ENCODE peak calls at places on chromosomes 6 and 20, in nine cellular contexts. H, B, F, P, J, U, N, S and Y are unnamed samples.

GRCh38 chr6:38554700-38555413 is 84.9 kb downstream of the BTBD9 start:
- DNase-seq in F (no peak), B (no peak), H (no peak), P (no peak), S (no peak), J (no peak), N (no peak), U (no peak), Y (no peak)

GRCh38 chr6:121436966-121437756 is 1.7 kb downstream of the GJA1 start:
- DNase-seq in P (no peak), S (no peak), J (no peak), B (peak), N (peak), F (peak), U (no peak), H (peak), Y (peak)

GRCh38 chr6:83707829-83708545 is 914 bp downstream of the SNAP91 start:
- DNase-seq in N (no peak), S (peak), B (no peak), U (no peak), J (no peak), F (peak), P (no peak), H (no peak), Y (no peak)

GRCh38 chr20:20680991-20681508 is 31.4 kb downstream of the RALGAPA2 start:
- DNase-seq in B (no peak), N (peak), P (no peak), J (no peak), H (no peak), S (no peak), U (no peak), F (no peak), Y (no peak)

GRCh38 chr6:71394001-71394432 is 105.4 kb downstream of the OGFRL1 start:
- DNase-seq in F (no peak), S (no peak), B (no peak), N (no peak), P (no peak), U (no peak), H (no peak), J (no peak), Y (no peak)

GRCh38 chr6:20542927-20543602 is 8.8 kb downstream of the CDKAL1 start:
- DNase-seq in H (no peak), B (no peak), F (no peak), S (no peak), P (no peak), U (no peak), J (peak), N (no peak), Y (no peak)

GRCh38 chr6:141335476-141335875 is 797.2 kb upstream of the GJE1 start:
- DNase-seq in S (no peak), H (no peak), P (no peak), B (no peak), J (no peak), N (no peak), U (no peak), F (no peak), Y (no peak)

GRCh38 chr6:111301914-111302313 is 181.1 kb downstream of the REV3L start:
- DNase-seq in J (no peak), N (no peak), U (no peak), B (no peak), S (no peak), H (no peak), F (no peak), P (no peak), Y (no peak)

GRCh38 chr6:132333639-132334516 is 67.4 kb downstream of the MOXD1 start:
- DNase-seq in N (no peak), J (no peak), S (no peak), P (peak), F (no peak), B (peak), H (peak), U (no peak), Y (peak)

GRCh38 chr6:40262363-40262762 is 324.8 kb downstream of the LRFN2 start:
- DNase-seq in J (no peak), P (no peak), S (no peak), N (no peak), U (no peak), H (no peak), F (no peak), B (no peak), Y (no peak)

GRCh38 chr6:119119989-119120388 is 41.5 kb upstream of the FAM184A start:
- DNase-seq in J (no peak), N (no peak), P (no peak), S (no peak), B (no peak), F (no peak), H (no peak), U (no peak), Y (no peak)

GRCh38 chr6:89984926-89985743 is 90.9 kb downstream of the GJA10 start:
- DNase-seq in B (no peak), H (no peak), J (no peak), S (no peak), N (peak), F (no peak), P (no peak), U (no peak), Y (no peak)

GRCh38 chr6:7254980-7255825 is 57.8 kb downstream of the SSR1 start:
- DNase-seq in J (no peak), N (peak), B (no peak), P (no peak), U (no peak), S (no peak), H (no peak), F (no peak), Y (no peak)

GRCh38 chr6:14129572-14129971 is 12.0 kb downstream of the CD83 start:
- DNase-seq in N (peak), B (peak), J (no peak), U (no peak), H (peak), F (peak), P (peak), S (no peak), Y (peak)

GRCh38 chr20:35297153-35297552 is 4.9 kb upstream of the FAM83C start:
- DNase-seq in F (no peak), N (no peak), B (no peak), S (no peak), H (no peak), U (no peak), J (no peak), P (no peak), Y (no peak)

GRCh38 chr6:90008908-90009501 is 114.7 kb downstream of the GJA10 start:
- DNase-seq in U (no peak), B (no peak), N (no peak), F (no peak), S (no peak), P (no peak), H (no peak), J (no peak), Y (no peak)

GRCh38 chr20:17849901-17850673 is 118.5 kb downstream of the SNX5 start:
- DNase-seq in H (peak), S (no peak), U (no peak), P (peak), F (no peak), B (peak), J (no peak), N (peak), Y (peak)
- TF ChIP-seq EP300 in H (no peak), S (no peak), U (no peak), P (no peak), F (no peak), B (no peak), J (no peak), N (no peak), Y (no peak)

GRCh38 chr6:26043389-26044139 is 43.7 kb upstream of the HFE start:
- DNase-seq in F (peak), S (no peak), J (peak), B (peak), H (peak), P (peak), U (peak), N (peak), Y (peak)

GRCh38 chr6:26048590-26048989 is 38.6 kb upstream of the HFE start:
- DNase-seq in U (no peak), N (no peak), J (no peak), F (no peak), P (no peak), S (no peak), H (no peak), B (no peak), Y (no peak)

GRCh38 chr6:26045939-26046368 is 41.3 kb upstream of the HFE start:
- DNase-seq in F (no peak), B (no peak), S (no peak), H (no peak), P (no peak), N (no peak), U (no peak), J (no peak), Y (no peak)

GRCh38 chr6:26044140-26045045 is 42.8 kb upstream of the HFE start:
- DNase-seq in F (peak), H (no peak), B (no peak), P (no peak), S (no peak), U (no peak), N (peak), J (no peak), Y (peak)

GRCh38 chr6:26045046-26045938 is 41.9 kb upstream of the HFE start:
- DNase-seq in H (peak), N (peak), F (peak), U (no peak), B (peak), J (peak), P (peak), S (no peak), Y (peak)
- TF ChIP-seq POLR2A in H (peak), N (peak), F (peak), U (peak), B (peak), J (peak), P (no peak), S (no peak), Y (peak)

DNA sequence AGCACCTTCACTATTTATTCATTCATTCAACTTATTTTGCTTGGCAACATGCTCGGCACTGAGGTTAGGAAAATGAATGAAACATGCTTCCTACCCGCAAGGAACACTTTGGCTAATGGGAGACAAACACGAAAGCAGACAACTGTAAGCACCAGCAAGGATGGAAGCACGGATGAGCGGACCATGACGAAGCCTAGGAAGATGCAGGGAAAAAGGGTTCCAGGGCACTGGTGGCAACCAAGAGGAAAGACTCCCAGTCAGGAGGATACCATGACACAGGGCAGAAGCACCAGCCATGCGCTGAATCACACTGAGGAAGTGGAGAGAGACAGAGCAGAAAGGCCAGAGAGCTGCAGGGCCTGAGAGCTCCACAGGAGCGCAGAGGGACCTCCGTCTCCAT is 9.8 kb downstream of the PDE10A start:
- DNase-seq in P (no peak), N (no peak), B (no peak), F (no peak), S (no peak), H (no peak), U (no peak), J (no peak), Y (no peak)
- TF ChIP-seq EP300 in P (no peak), N (no peak), B (no peak), F (no peak), S (no peak), H (no peak), U (no peak), J (no peak), Y (no peak)

GRCh38 chr20:63274381-63275228 is 2.0 kb downstream of the ARFGAP1 start:
- DNase-seq in F (no peak), P (no peak), J (no peak), B (no peak), N (no peak), S (no peak), H (no peak), U (no peak), Y (no peak)

GRCh38 chr20:63273635-63274380 is 1.2 kb downstream of the ARFGAP1 start:
- DNase-seq in P (no peak), N (no peak), H (peak), U (no peak), B (no peak), J (no peak), S (no peak), F (no peak), Y (no peak)

GRCh38 chr20:63273180-63273579 is 567 bp downstream of the ARFGAP1 start:
- DNase-seq in J (no peak), P (no peak), H (no peak), B (no peak), N (no peak), U (no peak), S (no peak), F (no peak), Y (no peak)

GRCh38 chr20:63270606-63271325 is 1.8 kb upstream of the ARFGAP1 start:
- DNase-seq in P (no peak), B (no peak), S (no peak), U (no peak), N (no peak), F (no peak), H (no peak), J (no peak), Y (no peak)

GRCh38 chr20:63272105-63273078 is at the start of gene ARFGAP1:
- DNase-seq in F (peak), U (peak), J (peak), B (peak), P (peak), H (peak), S (peak), N (peak), Y (peak)
- TF ChIP-seq POLR2A in F (peak), U (peak), J (peak), B (peak), P (no peak), H (peak), S (no peak), N (peak), Y (peak)

DNA sequence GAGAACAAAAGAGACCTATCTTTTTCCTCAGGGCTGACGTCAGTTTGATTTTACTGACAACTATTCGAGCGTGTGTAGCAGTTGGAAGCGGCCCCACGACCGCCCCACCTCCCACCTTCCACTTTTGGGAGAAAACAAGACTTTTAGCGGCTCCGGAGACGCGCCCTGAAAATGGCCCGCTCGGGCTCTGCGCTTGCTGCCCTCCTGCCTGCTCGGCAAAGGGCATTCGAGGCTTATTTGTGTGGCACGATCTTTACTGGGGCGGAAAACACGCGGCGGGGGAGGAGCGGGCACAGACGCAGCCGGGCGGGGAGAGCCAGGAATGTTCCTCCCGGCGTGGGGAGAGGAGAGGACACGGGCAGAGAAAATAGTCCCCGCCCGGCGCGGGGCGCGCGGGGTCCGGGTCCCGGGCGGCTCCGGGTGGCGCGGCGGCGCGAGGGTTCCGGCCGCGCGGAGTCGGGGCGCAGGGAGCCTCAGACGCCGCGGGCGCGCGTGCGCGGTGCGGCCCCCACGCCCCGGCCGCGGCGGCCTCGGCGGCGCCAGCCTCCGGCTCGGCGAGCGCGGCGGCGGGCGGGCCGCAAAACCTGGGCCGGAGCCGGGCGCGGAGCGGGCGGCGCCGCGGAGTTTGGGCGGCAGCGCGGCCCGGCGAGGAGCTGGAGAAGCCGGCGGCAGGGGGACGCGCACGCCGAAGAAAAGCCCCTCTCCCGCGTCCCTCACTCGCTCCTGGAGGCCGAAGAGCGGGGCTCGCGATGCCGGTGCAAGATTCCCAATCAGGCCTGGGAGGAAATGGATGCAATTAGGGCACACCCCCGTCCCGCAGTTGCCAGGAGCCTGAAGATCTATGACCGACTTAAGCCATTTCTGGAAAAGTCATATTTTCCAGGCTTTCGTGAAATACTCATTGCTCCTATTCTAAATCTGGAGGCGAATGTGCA is 90.0 kb upstream of the ARID1B start:
- DNase-seq in J (no peak), N (peak), B (peak), H (peak), S (peak), F (peak), P (peak), U (peak), Y (peak)
- TF ChIP-seq EP300 in J (peak), N (no peak), B (peak), H (no peak), S (no peak), F (no peak), P (no peak), U (no peak), Y (no peak)

DNA sequence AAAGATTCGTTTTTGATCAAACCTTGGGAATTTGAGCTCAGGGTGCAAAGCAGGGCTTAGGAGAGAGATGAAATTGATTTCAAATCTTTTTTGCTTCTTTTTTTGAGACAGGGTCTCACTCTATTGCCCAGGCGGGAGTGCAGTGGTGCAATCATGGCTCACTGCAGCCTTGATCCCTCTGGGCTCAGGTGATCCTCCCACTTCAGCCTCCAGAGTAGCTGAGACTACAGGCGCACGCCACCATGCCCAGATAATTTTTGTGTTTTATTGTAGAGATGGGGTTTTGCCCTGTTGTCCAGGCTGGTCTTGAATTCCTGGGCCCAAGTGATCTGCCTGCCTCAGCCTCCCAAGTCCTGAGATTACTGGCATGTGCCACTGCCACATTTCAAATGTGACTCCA is 58.7 kb downstream of the DOK5 start:
- DNase-seq in S (no peak), P (no peak), N (no peak), B (no peak), F (no peak), H (no peak), U (no peak), J (no peak), Y (no peak)
- TF ChIP-seq POLR2A in S (no peak), P (no peak), N (no peak), B (no peak), F (no peak), H (no peak), U (no peak), J (no peak), Y (no peak)

GRCh38 chr6:168686831-168687730 is 246.1 kb downstream of the SMOC2 start:
- DNase-seq in H (no peak), U (no peak), F (no peak), J (no peak), S (peak), B (no peak), P (no peak), N (no peak), Y (no peak)
- TF ChIP-seq EP300 in H (no peak), U (no peak), F (no peak), J (no peak), S (no peak), B (no peak), P (no peak), N (no peak), Y (no peak)

DNA sequence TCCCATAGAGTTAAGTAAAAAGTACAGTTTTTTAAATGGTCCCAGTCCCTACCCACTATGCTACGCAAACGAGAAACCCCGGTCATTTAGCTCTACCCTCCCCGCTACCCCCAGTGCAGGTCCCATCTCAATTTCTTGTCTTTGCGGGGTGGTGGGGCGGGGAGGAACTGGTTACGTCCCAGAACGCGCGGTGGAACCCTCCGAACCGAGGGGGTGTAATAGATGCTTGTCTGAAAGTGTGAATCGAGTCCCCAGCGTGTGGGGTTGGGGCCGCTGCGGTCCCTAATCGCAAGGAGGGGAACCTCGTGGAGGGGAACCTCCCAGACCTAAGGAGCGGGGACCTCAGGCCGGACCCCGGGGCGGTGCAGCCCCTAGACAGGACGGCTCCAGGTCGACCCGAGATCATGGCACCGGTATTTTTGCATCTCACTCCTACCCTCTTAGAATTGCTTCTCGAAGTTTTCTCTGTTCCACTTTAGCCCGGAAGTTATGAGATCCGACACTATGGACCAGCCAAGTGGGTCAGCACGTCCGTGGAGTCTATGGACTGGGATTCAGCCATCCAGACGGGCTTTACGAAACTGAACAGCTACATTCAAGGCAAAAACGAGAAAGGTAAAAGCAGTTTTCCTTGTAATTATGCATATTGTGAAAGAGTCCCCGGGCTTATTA is 779 bp downstream of the HEBP2 start:
- DNase-seq in N (peak), J (no peak), U (peak), S (peak), F (peak), H (peak), P (no peak), B (peak), Y (peak)
- TF ChIP-seq POLR2A in N (no peak), J (no peak), U (no peak), S (no peak), F (no peak), H (no peak), P (no peak), B (no peak), Y (no peak)